ENCODE peak calls at places on chromosomes 5 and 9, in eight cellular contexts. L is RWPE1, P is uterus, Z is sigmoid colon, W is DND-41, R is GM12864, X is Panc1, Y is Peyer's patch. D is an unnamed sample.

GRCh38 chr5:16930487-16930886 is 5.6 kb downstream of the MYO10 start:
- DNase-seq in L (no peak), P (no peak), Z (no peak), W (no peak), R (no peak), X (no peak), Y (no peak), D (no peak)

GRCh38 chr9:87873607-87874319 is 8.9 kb upstream of the SPATA31E1 start:
- DNase-seq in L (no peak), P (no peak), Z (no peak), W (no peak), R (no peak), X (no peak), Y (peak), D (no peak)

GRCh38 chr5:16713386-16713928 is 96.7 kb upstream of the RETREG1 start:
- DNase-seq in L (no peak), P (no peak), Z (no peak), W (no peak), R (no peak), X (no peak), Y (no peak), D (no peak)

GRCh38 chr5:140565780-140566095 is 1.1 kb downstream of the SLC35A4 start:
- DNase-seq in L (peak), P (no peak), Z (no peak), W (no peak), R (no peak), X (no peak), Y (no peak), D (no peak)

GRCh38 chr5:127830157-127830556 is 127.0 kb downstream of the CCDC192 start:
- DNase-seq in L (no peak), P (no peak), Z (no peak), W (no peak), R (no peak), X (no peak), Y (no peak), D (no peak)

GRCh38 chr5:134840811-134841210 is 5.0 kb upstream of the C5orf24 start:
- DNase-seq in L (no peak), P (no peak), Z (no peak), W (no peak), R (no peak), X (no peak), Y (no peak), D (no peak)

GRCh38 chr9:35771524-35771923 is 17.4 kb upstream of the MSMP start:
- DNase-seq in L (no peak), P (no peak), Z (no peak), W (no peak), R (no peak), X (no peak), Y (no peak), D (no peak)

GRCh38 chr9:136740491-136740890 is 2.2 kb downstream of the LCN10 start:
- DNase-seq in L (no peak), P (no peak), Z (no peak), W (no peak), R (no peak), X (no peak), Y (no peak), D (no peak)

GRCh38 chr5:74009502-74009901 is 383.5 kb downstream of the ARHGEF28 start:
- DNase-seq in L (peak), P (no peak), Z (no peak), W (no peak), R (no peak), X (no peak), Y (no peak), D (no peak)

GRCh38 chr5:121698690-121699089 is 153.0 kb upstream of the FTMT start:
- DNase-seq in L (no peak), P (no peak), Z (no peak), W (no peak), R (no peak), X (no peak), Y (no peak), D (no peak)

GRCh38 chr5:97245371-97245770 is 62.3 kb upstream of the RIOK2 start:
- DNase-seq in L (no peak), P (no peak), Z (no peak), W (no peak), R (no peak), X (no peak), Y (no peak), D (no peak)

GRCh38 chr9:23123048-23123632 is 676.5 kb downstream of the DMRTA1 start:
- DNase-seq in L (peak), P (no peak), Z (no peak), W (peak), R (no peak), X (no peak), Y (no peak), D (no peak)

GRCh38 chr9:78026947-78027346 is 4.7 kb downstream of the GNAQ start:
- DNase-seq in L (peak), P (no peak), Z (no peak), W (no peak), R (no peak), X (no peak), Y (no peak), D (no peak)

GRCh38 chr5:173764321-173765029 is 123.7 kb upstream of the CPEB4 start:
- DNase-seq in L (peak), P (peak), Z (peak), W (no peak), R (no peak), X (peak), Y (peak), D (no peak)

GRCh38 chr9:87122947-87123685 is 175.8 kb upstream of the GAS1 start:
- DNase-seq in L (peak), P (peak), Z (no peak), W (no peak), R (no peak), X (no peak), Y (no peak), D (no peak)

GRCh38 chr5:131745594-131746175 is 51.1 kb downstream of the FNIP1 start:
- DNase-seq in L (no peak), P (no peak), Z (no peak), W (no peak), R (no peak), X (no peak), Y (no peak), D (no peak)

GRCh38 chr9:18437315-18438200 is 36.4 kb upstream of the ADAMTSL1 start:
- DNase-seq in L (no peak), P (peak), Z (peak), W (no peak), R (no peak), X (no peak), Y (no peak), D (no peak)

GRCh38 chr5:59174248-59174844 is 591.5 kb downstream of the RAB3C start:
- DNase-seq in L (peak), P (no peak), Z (no peak), W (no peak), R (no peak), X (no peak), Y (peak), D (peak)

GRCh38 chr5:83552275-83552674 is 80.7 kb downstream of the VCAN start:
- DNase-seq in L (peak), P (no peak), Z (no peak), W (no peak), R (no peak), X (no peak), Y (no peak), D (no peak)

GRCh38 chr5:170636206-170636605 is 132.4 kb downstream of the KCNIP1 start:
- DNase-seq in L (no peak), P (no peak), Z (peak), W (no peak), R (no peak), X (no peak), Y (peak), D (no peak)

GRCh38 chr5:104347119-104347708 is 784.6 kb upstream of the NUDT12 start:
- DNase-seq in L (no peak), P (no peak), Z (no peak), W (no peak), R (no peak), X (no peak), Y (no peak), D (no peak)
- TF ChIP-seq CTCF in L (peak), P (no peak), Z (no peak), W (no peak), R (no peak), X (peak), Y (no peak), D (peak)

DNA sequence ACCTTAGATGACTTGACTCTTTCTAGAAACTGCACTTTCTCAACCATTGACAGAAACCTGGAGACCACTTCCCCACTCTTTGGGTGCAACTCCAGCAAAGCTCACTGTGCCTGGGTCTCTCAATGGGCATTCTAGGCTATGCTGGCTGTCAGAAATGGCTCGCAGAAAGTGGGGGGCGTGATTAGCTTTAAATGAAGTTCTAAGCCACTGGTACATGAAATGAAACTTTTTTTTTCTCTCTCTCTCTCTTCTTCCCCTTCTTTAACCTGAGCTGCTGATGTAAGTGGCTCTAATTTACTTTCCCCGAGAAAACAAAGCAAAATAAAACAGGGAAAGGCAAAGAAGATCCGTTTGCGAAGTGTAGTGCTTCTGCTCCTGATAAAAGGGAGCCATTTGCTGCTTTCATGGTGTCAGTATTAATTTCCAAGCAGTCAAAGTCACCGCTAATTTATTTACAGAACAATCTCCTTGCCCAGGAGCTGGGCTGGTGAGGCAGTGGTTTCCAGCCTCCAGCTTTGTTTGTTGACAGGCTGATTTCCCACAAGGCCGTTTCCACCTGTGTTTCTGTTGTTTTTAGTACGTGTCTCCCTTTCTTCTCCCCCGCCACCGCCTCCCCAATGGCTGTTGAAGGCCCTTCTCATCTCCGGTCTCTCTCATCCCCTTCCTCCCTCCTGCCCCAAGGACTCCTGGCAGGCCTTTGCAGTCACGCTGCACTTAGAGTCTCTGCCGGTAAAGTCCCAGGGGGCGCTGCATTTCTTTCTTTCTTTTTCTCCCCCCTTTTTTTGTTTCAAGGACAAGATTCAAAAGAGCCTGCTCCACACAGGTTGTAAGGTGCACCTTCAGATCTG is 422.9 kb downstream of the EBF1 start:
- DNase-seq in L (no peak), P (no peak), Z (no peak), W (peak), R (no peak), X (no peak), Y (peak), D (no peak)
- TF ChIP-seq CTCF in L (no peak), P (no peak), Z (no peak), W (peak), R (peak), X (peak), Y (no peak), D (peak)

GRCh38 chr9:36888551-36888950 is 145.5 kb downstream of the PAX5 start:
- DNase-seq in L (no peak), P (no peak), Z (peak), W (no peak), R (no peak), X (no peak), Y (no peak), D (no peak)
- TF ChIP-seq CTCF in L (no peak), P (no peak), Z (no peak), W (no peak), R (no peak), X (no peak), Y (no peak), D (no peak)

DNA sequence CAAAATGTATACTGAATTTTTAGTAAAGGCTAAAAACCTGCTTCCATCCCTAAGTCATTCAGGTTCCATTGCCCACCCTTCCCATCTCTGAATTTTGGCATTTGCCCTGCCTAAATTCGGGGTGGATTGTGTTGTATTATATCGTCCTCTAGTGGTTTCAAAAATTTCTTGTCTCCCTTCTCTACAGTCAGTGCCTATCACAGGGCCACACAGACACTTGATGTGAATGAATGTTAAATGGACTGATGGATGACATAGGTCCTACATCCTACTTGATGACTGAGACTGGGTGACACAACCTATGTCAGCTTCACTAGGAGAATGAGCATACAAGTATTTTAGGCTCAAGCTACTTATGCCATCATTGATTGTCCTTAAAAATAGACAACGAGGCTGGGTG is 45.6 kb upstream of the SLC30A5 start:
- DNase-seq in L (no peak), P (no peak), Z (no peak), W (no peak), R (no peak), X (no peak), Y (no peak), D (no peak)
- TF ChIP-seq CTCF in L (peak), P (peak), Z (no peak), W (peak), R (peak), X (peak), Y (no peak), D (peak)

GRCh38 chr5:143757116-143757515 is 54.8 kb upstream of the HMHB1 start:
- DNase-seq in L (no peak), P (no peak), Z (no peak), W (no peak), R (peak), X (no peak), Y (no peak), D (no peak)
- TF ChIP-seq CTCF in L (no peak), P (no peak), Z (no peak), W (no peak), R (no peak), X (no peak), Y (no peak), D (no peak)

DNA sequence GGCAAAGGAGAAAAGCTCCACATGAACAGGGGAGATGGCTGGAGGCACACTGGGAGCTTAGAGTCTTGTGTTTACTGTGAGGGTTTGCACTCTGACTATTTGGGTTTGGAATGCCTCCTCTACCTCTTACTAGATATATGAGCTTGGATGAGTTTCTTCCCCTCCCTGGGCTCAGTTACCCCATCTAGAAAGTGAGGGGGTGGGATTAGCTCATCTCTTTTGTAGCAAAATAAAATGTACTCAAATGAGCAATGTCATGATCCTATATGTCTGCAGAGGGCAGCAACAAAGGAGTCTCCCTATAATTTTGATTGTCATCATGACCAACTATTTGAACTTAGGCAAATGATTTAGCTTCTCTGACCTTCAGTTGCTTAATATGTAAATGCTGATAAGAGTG is 109.0 kb downstream of the DPYSL3 start:
- DNase-seq in L (no peak), P (no peak), Z (no peak), W (no peak), R (no peak), X (no peak), Y (no peak), D (no peak)
- TF ChIP-seq CTCF in L (no peak), P (no peak), Z (no peak), W (no peak), R (no peak), X (no peak), Y (no peak), D (no peak)

DNA sequence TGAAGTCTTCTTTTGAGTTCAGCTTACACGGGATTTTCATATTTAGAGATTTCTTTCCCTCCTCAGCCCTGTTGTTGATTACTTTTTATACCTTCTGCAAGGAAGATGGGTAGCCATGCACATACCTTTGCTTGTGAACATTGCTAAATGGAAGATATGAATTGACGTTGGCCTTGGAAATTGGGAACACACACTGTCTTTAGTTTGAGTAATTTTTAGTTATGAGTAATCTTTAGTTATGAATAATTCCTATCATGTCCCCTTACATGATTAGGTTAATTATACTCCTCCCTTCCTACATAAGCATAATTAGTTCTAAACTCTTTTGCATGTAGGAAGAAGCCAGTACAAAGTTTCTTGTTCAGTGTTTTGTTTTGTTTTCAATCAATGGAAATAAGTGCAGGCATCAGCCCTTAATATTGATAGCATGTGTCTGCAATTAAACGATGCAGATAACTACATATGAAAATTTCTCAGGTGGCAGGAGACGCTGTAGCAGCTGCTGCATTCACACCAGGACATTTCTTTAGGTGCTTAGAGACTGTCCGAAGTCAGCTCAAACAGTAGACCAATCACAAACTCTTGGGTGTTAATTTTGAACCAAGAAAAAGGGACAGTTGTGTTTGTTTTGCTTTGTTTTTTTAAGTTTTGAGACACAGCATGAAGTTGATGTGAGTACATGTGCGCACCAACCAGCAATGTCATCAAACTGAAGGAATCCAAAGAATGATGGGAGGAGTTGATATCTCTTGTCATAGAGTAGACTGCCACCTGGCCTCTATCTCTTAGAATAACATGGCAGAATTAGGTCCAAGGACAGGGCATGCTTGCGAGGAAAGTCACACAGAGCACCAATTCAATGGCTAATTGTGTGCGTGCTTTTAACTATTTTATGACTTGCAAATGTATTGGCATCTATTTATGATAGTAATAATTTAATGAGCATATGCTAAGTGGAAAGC is 51.4 kb downstream of the SMARCA2 start:
- DNase-seq in L (no peak), P (no peak), Z (no peak), W (no peak), R (no peak), X (no peak), Y (no peak), D (no peak)
- TF ChIP-seq CTCF in L (no peak), P (peak), Z (no peak), W (peak), R (peak), X (no peak), Y (peak), D (peak)

GRCh38 chr9:77014597-77015263 is 4.7 kb upstream of the FOXB2 start:
- DNase-seq in L (no peak), P (no peak), Z (no peak), W (no peak), R (no peak), X (no peak), Y (no peak), D (no peak)
- TF ChIP-seq CTCF in L (no peak), P (no peak), Z (no peak), W (no peak), R (no peak), X (peak), Y (no peak), D (no peak)

DNA sequence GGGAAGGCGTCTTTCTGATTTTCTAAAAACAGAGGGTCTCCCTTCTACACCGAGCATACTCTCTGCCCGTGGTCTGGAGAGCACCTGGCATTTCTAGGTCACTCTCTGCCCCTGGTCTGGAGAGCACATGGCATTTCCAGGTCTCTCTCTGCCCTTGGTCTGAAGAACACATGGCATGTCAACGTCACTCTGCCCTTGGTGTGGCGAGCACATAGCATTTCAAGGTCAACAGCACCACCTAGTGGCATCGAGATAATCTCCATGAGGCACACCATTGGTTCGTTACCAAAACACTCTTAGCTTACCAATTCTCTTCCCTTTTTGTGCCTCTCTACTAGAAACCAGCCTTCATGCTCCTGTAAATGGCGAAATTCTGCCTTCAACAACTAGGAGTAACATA is 616.5 kb upstream of the NUDT12 start:
- DNase-seq in L (peak), P (no peak), Z (no peak), W (peak), R (peak), X (peak), Y (peak), D (peak)
- TF ChIP-seq CTCF in L (peak), P (peak), Z (peak), W (peak), R (peak), X (peak), Y (peak), D (peak)

GRCh38 chr5:175847503-175847902 is 23.9 kb upstream of the CPLX2 start:
- DNase-seq in L (no peak), P (no peak), Z (no peak), W (no peak), R (no peak), X (no peak), Y (no peak), D (no peak)
- TF ChIP-seq CTCF in L (no peak), P (no peak), Z (no peak), W (peak), R (peak), X (no peak), Y (no peak), D (no peak)

D was measured in GM13977.